ENCODE peak calls at places on chromosomes 2 and 18, in ten cellular contexts. One of them, this sample, is unnamed.

GRCh38 chr18:34595673-34596072 is 114.4 kb upstream of the DTNA start:
- DNase-seq in iPS DF 19.7: peak
- DNase-seq in activated gamma-delta T cell treated with Interleukin-2 at 50 U/mL for 16 hours: no peak
- DNase-seq in lung: no peak
- DNase-seq in fibroblast of gingiva: peak
- DNase-seq in lower lobe of right lung: no peak
- DNase-seq in RPMI7951: peak
- DNase-seq in GM18507: no peak
- DNase-seq in activated effector memory CD4-positive, alpha-beta T cell treated with anti-CD3 and anti-CD28 coated beads, Interleukin-2, amount 50 U/mL, for 16 hours: no peak
- DNase-seq in NCI-H1930: no peak
- DNase-seq in this sample: no peak

GRCh38 chr18:77700051-77700450 is 450.4 kb downstream of the GALR1 start:
- DNase-seq in GM18507: no peak
- DNase-seq in activated gamma-delta T cell treated with Interleukin-2 at 50 U/mL for 16 hours: no peak
- DNase-seq in iPS DF 19.7: no peak
- DNase-seq in lung: no peak
- DNase-seq in NCI-H1930: no peak
- DNase-seq in activated effector memory CD4-positive, alpha-beta T cell treated with anti-CD3 and anti-CD28 coated beads, Interleukin-2, amount 50 U/mL, for 16 hours: no peak
- DNase-seq in fibroblast of gingiva: no peak
- DNase-seq in RPMI7951: peak
- DNase-seq in lower lobe of right lung: no peak
- DNase-seq in this sample: no peak

GRCh38 chr18:58241877-58242276 is 197.9 kb downstream of the NEDD4L start:
- DNase-seq in fibroblast of gingiva: peak
- DNase-seq in lower lobe of right lung: no peak
- DNase-seq in GM18507: no peak
- DNase-seq in RPMI7951: no peak
- DNase-seq in lung: no peak
- DNase-seq in activated effector memory CD4-positive, alpha-beta T cell treated with anti-CD3 and anti-CD28 coated beads, Interleukin-2, amount 50 U/mL, for 16 hours: no peak
- DNase-seq in activated gamma-delta T cell treated with Interleukin-2 at 50 U/mL for 16 hours: no peak
- DNase-seq in iPS DF 19.7: no peak
- DNase-seq in NCI-H1930: no peak
- DNase-seq in this sample: peak

GRCh38 chr18:54269924-54270844 is 867 bp downstream of the POLI start:
- DNase-seq in GM18507: no peak
- DNase-seq in RPMI7951: peak
- DNase-seq in activated gamma-delta T cell treated with Interleukin-2 at 50 U/mL for 16 hours: peak
- DNase-seq in activated effector memory CD4-positive, alpha-beta T cell treated with anti-CD3 and anti-CD28 coated beads, Interleukin-2, amount 50 U/mL, for 16 hours: peak
- DNase-seq in NCI-H1930: peak
- DNase-seq in lower lobe of right lung: no peak
- DNase-seq in iPS DF 19.7: no peak
- DNase-seq in lung: peak
- DNase-seq in fibroblast of gingiva: peak
- DNase-seq in this sample: no peak

GRCh38 chr2:36376319-36376765 is 20.8 kb downstream of the CRIM1 start:
- DNase-seq in activated gamma-delta T cell treated with Interleukin-2 at 50 U/mL for 16 hours: no peak
- DNase-seq in lower lobe of right lung: peak
- DNase-seq in fibroblast of gingiva: no peak
- DNase-seq in GM18507: no peak
- DNase-seq in iPS DF 19.7: no peak
- DNase-seq in NCI-H1930: no peak
- DNase-seq in activated effector memory CD4-positive, alpha-beta T cell treated with anti-CD3 and anti-CD28 coated beads, Interleukin-2, amount 50 U/mL, for 16 hours: no peak
- DNase-seq in RPMI7951: peak
- DNase-seq in lung: peak
- DNase-seq in this sample: no peak

GRCh38 chr18:57951110-57951796 is 92.8 kb upstream of the NEDD4L start:
- DNase-seq in lung: no peak
- DNase-seq in iPS DF 19.7: no peak
- DNase-seq in lower lobe of right lung: no peak
- DNase-seq in activated gamma-delta T cell treated with Interleukin-2 at 50 U/mL for 16 hours: no peak
- DNase-seq in RPMI7951: no peak
- DNase-seq in NCI-H1930: no peak
- DNase-seq in fibroblast of gingiva: peak
- DNase-seq in activated effector memory CD4-positive, alpha-beta T cell treated with anti-CD3 and anti-CD28 coated beads, Interleukin-2, amount 50 U/mL, for 16 hours: no peak
- DNase-seq in GM18507: no peak
- DNase-seq in this sample: no peak

GRCh38 chr2:176161041-176161785 is 4.1 kb downstream of the HOXD3 start:
- DNase-seq in fibroblast of gingiva: no peak
- DNase-seq in activated gamma-delta T cell treated with Interleukin-2 at 50 U/mL for 16 hours: no peak
- DNase-seq in iPS DF 19.7: no peak
- DNase-seq in activated effector memory CD4-positive, alpha-beta T cell treated with anti-CD3 and anti-CD28 coated beads, Interleukin-2, amount 50 U/mL, for 16 hours: no peak
- DNase-seq in RPMI7951: no peak
- DNase-seq in GM18507: no peak
- DNase-seq in lower lobe of right lung: no peak
- DNase-seq in NCI-H1930: no peak
- DNase-seq in lung: no peak
- DNase-seq in this sample: no peak

GRCh38 chr2:221189431-221189830 is 382.7 kb downstream of the EPHA4 start:
- DNase-seq in fibroblast of gingiva: no peak
- DNase-seq in GM18507: no peak
- DNase-seq in RPMI7951: no peak
- DNase-seq in iPS DF 19.7: peak
- DNase-seq in lung: no peak
- DNase-seq in lower lobe of right lung: no peak
- DNase-seq in activated effector memory CD4-positive, alpha-beta T cell treated with anti-CD3 and anti-CD28 coated beads, Interleukin-2, amount 50 U/mL, for 16 hours: no peak
- DNase-seq in NCI-H1930: no peak
- DNase-seq in activated gamma-delta T cell treated with Interleukin-2 at 50 U/mL for 16 hours: no peak
- DNase-seq in this sample: no peak

GRCh38 chr18:54671291-54671881 is 80.3 kb downstream of the DYNAP start:
- DNase-seq in fibroblast of gingiva: peak
- DNase-seq in iPS DF 19.7: no peak
- DNase-seq in GM18507: no peak
- DNase-seq in NCI-H1930: peak
- DNase-seq in activated gamma-delta T cell treated with Interleukin-2 at 50 U/mL for 16 hours: no peak
- DNase-seq in lung: no peak
- DNase-seq in activated effector memory CD4-positive, alpha-beta T cell treated with anti-CD3 and anti-CD28 coated beads, Interleukin-2, amount 50 U/mL, for 16 hours: no peak
- DNase-seq in RPMI7951: peak
- DNase-seq in lower lobe of right lung: no peak
- DNase-seq in this sample: no peak

GRCh38 chr2:190942697-190943096 is 62.1 kb downstream of the GLS start:
- DNase-seq in activated effector memory CD4-positive, alpha-beta T cell treated with anti-CD3 and anti-CD28 coated beads, Interleukin-2, amount 50 U/mL, for 16 hours: no peak
- DNase-seq in NCI-H1930: no peak
- DNase-seq in RPMI7951: no peak
- DNase-seq in lower lobe of right lung: no peak
- DNase-seq in lung: no peak
- DNase-seq in fibroblast of gingiva: no peak
- DNase-seq in iPS DF 19.7: no peak
- DNase-seq in GM18507: no peak
- DNase-seq in activated gamma-delta T cell treated with Interleukin-2 at 50 U/mL for 16 hours: no peak
- DNase-seq in this sample: no peak

GRCh38 chr18:183769-184168 is 25.4 kb downstream of the USP14 start:
- DNase-seq in iPS DF 19.7: no peak
- DNase-seq in lung: no peak
- DNase-seq in lower lobe of right lung: no peak
- DNase-seq in activated gamma-delta T cell treated with Interleukin-2 at 50 U/mL for 16 hours: no peak
- DNase-seq in activated effector memory CD4-positive, alpha-beta T cell treated with anti-CD3 and anti-CD28 coated beads, Interleukin-2, amount 50 U/mL, for 16 hours: no peak
- DNase-seq in NCI-H1930: no peak
- DNase-seq in RPMI7951: peak
- DNase-seq in GM18507: no peak
- DNase-seq in fibroblast of gingiva: no peak
- DNase-seq in this sample: no peak

GRCh38 chr18:10995576-10995975 is 153.8 kb downstream of the PIEZO2 start:
- DNase-seq in fibroblast of gingiva: no peak
- DNase-seq in lower lobe of right lung: no peak
- DNase-seq in activated gamma-delta T cell treated with Interleukin-2 at 50 U/mL for 16 hours: no peak
- DNase-seq in lung: no peak
- DNase-seq in GM18507: no peak
- DNase-seq in iPS DF 19.7: no peak
- DNase-seq in activated effector memory CD4-positive, alpha-beta T cell treated with anti-CD3 and anti-CD28 coated beads, Interleukin-2, amount 50 U/mL, for 16 hours: no peak
- DNase-seq in RPMI7951: peak
- DNase-seq in NCI-H1930: no peak
- DNase-seq in this sample: no peak

GRCh38 chr2:173657996-173658717 is 303.5 kb downstream of the CDCA7 start:
- DNase-seq in RPMI7951: peak
- DNase-seq in activated gamma-delta T cell treated with Interleukin-2 at 50 U/mL for 16 hours: no peak
- DNase-seq in lung: no peak
- DNase-seq in NCI-H1930: no peak
- DNase-seq in GM18507: no peak
- DNase-seq in activated effector memory CD4-positive, alpha-beta T cell treated with anti-CD3 and anti-CD28 coated beads, Interleukin-2, amount 50 U/mL, for 16 hours: no peak
- DNase-seq in fibroblast of gingiva: peak
- DNase-seq in iPS DF 19.7: no peak
- DNase-seq in lower lobe of right lung: no peak
- DNase-seq in this sample: peak

GRCh38 chr2:26177122-26177521 is 4.2 kb downstream of the GAREM2 start:
- DNase-seq in GM18507: no peak
- DNase-seq in activated gamma-delta T cell treated with Interleukin-2 at 50 U/mL for 16 hours: no peak
- DNase-seq in fibroblast of gingiva: no peak
- DNase-seq in lung: no peak
- DNase-seq in iPS DF 19.7: no peak
- DNase-seq in RPMI7951: no peak
- DNase-seq in activated effector memory CD4-positive, alpha-beta T cell treated with anti-CD3 and anti-CD28 coated beads, Interleukin-2, amount 50 U/mL, for 16 hours: no peak
- DNase-seq in lower lobe of right lung: no peak
- DNase-seq in NCI-H1930: no peak
- DNase-seq in this sample: no peak

GRCh38 chr2:42060718-42061619 is 13.1 kb downstream of the PKDCC start:
- DNase-seq in GM18507: no peak
- DNase-seq in activated effector memory CD4-positive, alpha-beta T cell treated with anti-CD3 and anti-CD28 coated beads, Interleukin-2, amount 50 U/mL, for 16 hours: no peak
- DNase-seq in NCI-H1930: no peak
- DNase-seq in iPS DF 19.7: no peak
- DNase-seq in lower lobe of right lung: no peak
- DNase-seq in RPMI7951: no peak
- DNase-seq in activated gamma-delta T cell treated with Interleukin-2 at 50 U/mL for 16 hours: no peak
- DNase-seq in fibroblast of gingiva: peak
- DNase-seq in lung: no peak
- DNase-seq in this sample: no peak

GRCh38 chr18:69531973-69532372 is 131.3 kb downstream of the DOK6 start:
- DNase-seq in lung: no peak
- DNase-seq in GM18507: no peak
- DNase-seq in lower lobe of right lung: no peak
- DNase-seq in activated gamma-delta T cell treated with Interleukin-2 at 50 U/mL for 16 hours: no peak
- DNase-seq in RPMI7951: no peak
- DNase-seq in activated effector memory CD4-positive, alpha-beta T cell treated with anti-CD3 and anti-CD28 coated beads, Interleukin-2, amount 50 U/mL, for 16 hours: no peak
- DNase-seq in NCI-H1930: no peak
- DNase-seq in iPS DF 19.7: no peak
- DNase-seq in fibroblast of gingiva: no peak
- DNase-seq in this sample: no peak

GRCh38 chr2:30408961-30409387 is 38.1 kb upstream of the LCLAT1 start:
- DNase-seq in NCI-H1930: no peak
- DNase-seq in lung: no peak
- DNase-seq in iPS DF 19.7: no peak
- DNase-seq in activated effector memory CD4-positive, alpha-beta T cell treated with anti-CD3 and anti-CD28 coated beads, Interleukin-2, amount 50 U/mL, for 16 hours: no peak
- DNase-seq in RPMI7951: no peak
- DNase-seq in GM18507: no peak
- DNase-seq in lower lobe of right lung: no peak
- DNase-seq in fibroblast of gingiva: peak
- DNase-seq in activated gamma-delta T cell treated with Interleukin-2 at 50 U/mL for 16 hours: no peak
- DNase-seq in this sample: peak

GRCh38 chr2:179562330-179562885 is 297.8 kb upstream of the SESTD1 start:
- DNase-seq in NCI-H1930: peak
- DNase-seq in lung: no peak
- DNase-seq in lower lobe of right lung: no peak
- DNase-seq in GM18507: no peak
- DNase-seq in iPS DF 19.7: no peak
- DNase-seq in fibroblast of gingiva: no peak
- DNase-seq in RPMI7951: no peak
- DNase-seq in activated effector memory CD4-positive, alpha-beta T cell treated with anti-CD3 and anti-CD28 coated beads, Interleukin-2, amount 50 U/mL, for 16 hours: no peak
- DNase-seq in activated gamma-delta T cell treated with Interleukin-2 at 50 U/mL for 16 hours: no peak
- DNase-seq in this sample: no peak